ENCODE peak calls at places on chromosomes 3 and 15, in ten cellular contexts. H is endothelial cell; X is caudate nucleus; Q is uterus; W is fibroblast of the aortic adventitia; E is HFFc6; L is cardiac fibroblast; D is GM12892; O is stimulated activated CD8-positive, alpha-beta memory T cell treated with anti-CD3 and anti-CD28 coated beads, Interleukin-4, amount 100 ng/mL, for 4 hours; G is neuronal stem cell. I is an unnamed sample.

GRCh38 chr15:36468746-36469145 is 110.7 kb upstream of the CDIN1 start:
- DNase-seq in H (no peak), X (no peak), Q (no peak), W (peak; percentile 43), E (peak; percentile 43), L (peak; percentile 65), D (no peak), O (no peak), G (no peak), I (peak; percentile 88)

GRCh38 chr3:73719413-73719831 is 94.7 kb upstream of the PDZRN3 start:
- DNase-seq in H (no peak), X (peak; percentile 5), Q (peak; percentile 54), W (peak; percentile 72), E (no peak), L (peak; percentile 60), D (no peak), O (no peak), G (no peak), I (peak; percentile 88)

GRCh38 chr3:63067999-63068645 is 192.9 kb upstream of the CADPS start:
- DNase-seq in H (peak; percentile 64), X (no peak), Q (no peak), W (peak; percentile 49), E (no peak), L (peak; percentile 55), D (no peak), O (no peak), G (peak; percentile 72), I (peak; percentile 45)

GRCh38 chr15:93432474-93432873 is 343.5 kb upstream of the RGMA start:
- DNase-seq in H (no peak), X (no peak), Q (no peak), W (no peak), E (no peak), L (no peak), D (no peak), O (no peak), G (no peak), I (no peak)

GRCh38 chr15:90982135-90982534 is 12.2 kb downstream of the PRC1 start:
- DNase-seq in H (no peak), X (no peak), Q (no peak), W (peak; percentile 46), E (peak; percentile 9), L (peak; percentile 73), D (no peak), O (no peak), G (no peak), I (peak; percentile 75)

GRCh38 chr3:107216711-107217110 is 160.5 kb upstream of the CCDC54 start:
- DNase-seq in H (no peak), X (no peak), Q (no peak), W (peak; percentile 99), E (peak; percentile 93), L (peak; percentile 99), D (no peak), O (no peak), G (no peak), I (peak; percentile 98)

GRCh38 chr15:88348579-88349255 is 92.2 kb upstream of the NTRK3 start:
- DNase-seq in H (no peak), X (no peak), Q (no peak), W (no peak), E (no peak), L (no peak), D (no peak), O (no peak), G (no peak), I (no peak)

GRCh38 chr3:26099692-26100091 is 309.8 kb downstream of the OXSM start:
- DNase-seq in H (no peak), X (no peak), Q (no peak), W (no peak), E (no peak), L (no peak), D (no peak), O (no peak), G (no peak), I (no peak)

GRCh38 chr3:122913539-122914100 is 113.9 kb downstream of the SEMA5B start:
- DNase-seq in H (no peak), X (no peak), Q (no peak), W (no peak), E (no peak), L (no peak), D (no peak), O (no peak), G (no peak), I (no peak)

GRCh38 chr3:82386656-82387055 is 625.2 kb upstream of the GBE1 start:
- DNase-seq in H (no peak), X (no peak), Q (no peak), W (no peak), E (no peak), L (no peak), D (no peak), O (no peak), G (no peak), I (no peak)

GRCh38 chr3:58366699-58367098 is 34.0 kb downstream of the PXK start:
- DNase-seq in H (no peak), X (no peak), Q (no peak), W (peak; percentile 38), E (no peak), L (no peak), D (no peak), O (no peak), G (no peak), I (peak; percentile 80)

GRCh38 chr3:13518516-13519351 is 30.2 kb upstream of the FBLN2 start:
- DNase-seq in H (no peak), X (peak; percentile 61), Q (peak; percentile 60), W (peak; percentile 77), E (no peak), L (no peak), D (no peak), O (no peak), G (no peak), I (no peak)

GRCh38 chr3:46213201-46213600 is 5.1 kb upstream of the CCR1 start:
- DNase-seq in H (no peak), X (no peak), Q (no peak), W (no peak), E (no peak), L (no peak), D (no peak), O (no peak), G (no peak), I (no peak)